ENCODE peak calls at places on chromosome 19, in seven cellular contexts. One of them, this sample, is unnamed.

GRCh38 chr19:1237754-1238372 is at the start of gene CBARP:
- DNase-seq in lung: no peak
- DNase-seq in GM03348: peak; percentile 82
- DNase-seq in H54: no peak
- DNase-seq in stimulated activated effector memory CD8-positive, alpha-beta T cell treated with anti-CD3 and anti-CD28 coated beads, Interleukin-12 subunit alpha, Interleukin-12 subunit beta, amount 100 ng/mL, for 72 hours: no peak
- DNase-seq in activated naive CD4-positive, alpha-beta T cell treated with anti-CD3 and anti-CD28 coated beads, Interleukin-2, amount 50 U/mL, for 72 hours: no peak
- DNase-seq in MCF 10A: no peak
- DNase-seq in this sample: no peak

GRCh38 chr19:860481-861098 is 1.1 kb downstream of the CFD start:
- DNase-seq in lung: peak; percentile 72
- DNase-seq in GM03348: peak; percentile 92
- DNase-seq in H54: peak; percentile 93
- DNase-seq in stimulated activated effector memory CD8-positive, alpha-beta T cell treated with anti-CD3 and anti-CD28 coated beads, Interleukin-12 subunit alpha, Interleukin-12 subunit beta, amount 100 ng/mL, for 72 hours: peak; percentile 35
- DNase-seq in activated naive CD4-positive, alpha-beta T cell treated with anti-CD3 and anti-CD28 coated beads, Interleukin-2, amount 50 U/mL, for 72 hours: peak; percentile 77
- DNase-seq in MCF 10A: peak; percentile 45
- DNase-seq in this sample: peak; percentile 61

GRCh38 chr19:45878043-45878794 is 7.7 kb downstream of the IRF2BP1 start:
- DNase-seq in lung: peak; percentile 38
- DNase-seq in GM03348: no peak
- DNase-seq in H54: no peak
- DNase-seq in stimulated activated effector memory CD8-positive, alpha-beta T cell treated with anti-CD3 and anti-CD28 coated beads, Interleukin-12 subunit alpha, Interleukin-12 subunit beta, amount 100 ng/mL, for 72 hours: no peak
- DNase-seq in activated naive CD4-positive, alpha-beta T cell treated with anti-CD3 and anti-CD28 coated beads, Interleukin-2, amount 50 U/mL, for 72 hours: peak; percentile 19
- DNase-seq in MCF 10A: no peak
- DNase-seq in this sample: no peak

GRCh38 chr19:35943542-35944301 is 7.5 kb downstream of the LRFN3 start:
- DNase-seq in lung: no peak
- DNase-seq in GM03348: no peak
- DNase-seq in H54: no peak
- DNase-seq in stimulated activated effector memory CD8-positive, alpha-beta T cell treated with anti-CD3 and anti-CD28 coated beads, Interleukin-12 subunit alpha, Interleukin-12 subunit beta, amount 100 ng/mL, for 72 hours: no peak
- DNase-seq in activated naive CD4-positive, alpha-beta T cell treated with anti-CD3 and anti-CD28 coated beads, Interleukin-2, amount 50 U/mL, for 72 hours: no peak
- DNase-seq in MCF 10A: no peak
- DNase-seq in this sample: no peak

GRCh38 chr19:20079487-20079886 is 1.7 kb downstream of the ZNF90 start:
- DNase-seq in lung: no peak
- DNase-seq in GM03348: no peak
- DNase-seq in H54: no peak
- DNase-seq in stimulated activated effector memory CD8-positive, alpha-beta T cell treated with anti-CD3 and anti-CD28 coated beads, Interleukin-12 subunit alpha, Interleukin-12 subunit beta, amount 100 ng/mL, for 72 hours: no peak
- DNase-seq in activated naive CD4-positive, alpha-beta T cell treated with anti-CD3 and anti-CD28 coated beads, Interleukin-2, amount 50 U/mL, for 72 hours: no peak
- DNase-seq in MCF 10A: no peak
- DNase-seq in this sample: no peak

GRCh38 chr19:57443121-57443696 is 8.1 kb downstream of the ZNF749 start:
- DNase-seq in lung: no peak
- DNase-seq in GM03348: no peak
- DNase-seq in H54: no peak
- DNase-seq in stimulated activated effector memory CD8-positive, alpha-beta T cell treated with anti-CD3 and anti-CD28 coated beads, Interleukin-12 subunit alpha, Interleukin-12 subunit beta, amount 100 ng/mL, for 72 hours: no peak
- DNase-seq in activated naive CD4-positive, alpha-beta T cell treated with anti-CD3 and anti-CD28 coated beads, Interleukin-2, amount 50 U/mL, for 72 hours: no peak
- DNase-seq in MCF 10A: no peak
- DNase-seq in this sample: no peak

GRCh38 chr19:5156231-5156986 is 184.2 kb downstream of the PTPRS start:
- DNase-seq in lung: no peak
- DNase-seq in GM03348: no peak
- DNase-seq in H54: no peak
- DNase-seq in stimulated activated effector memory CD8-positive, alpha-beta T cell treated with anti-CD3 and anti-CD28 coated beads, Interleukin-12 subunit alpha, Interleukin-12 subunit beta, amount 100 ng/mL, for 72 hours: no peak
- DNase-seq in activated naive CD4-positive, alpha-beta T cell treated with anti-CD3 and anti-CD28 coated beads, Interleukin-2, amount 50 U/mL, for 72 hours: no peak
- DNase-seq in MCF 10A: no peak
- DNase-seq in this sample: no peak

GRCh38 chr19:48878219-48879024 is 6.2 kb downstream of the PPP1R15A start:
- DNase-seq in lung: no peak
- DNase-seq in GM03348: peak; percentile 27
- DNase-seq in H54: no peak
- DNase-seq in stimulated activated effector memory CD8-positive, alpha-beta T cell treated with anti-CD3 and anti-CD28 coated beads, Interleukin-12 subunit alpha, Interleukin-12 subunit beta, amount 100 ng/mL, for 72 hours: no peak
- DNase-seq in activated naive CD4-positive, alpha-beta T cell treated with anti-CD3 and anti-CD28 coated beads, Interleukin-2, amount 50 U/mL, for 72 hours: peak; percentile 37
- DNase-seq in MCF 10A: no peak
- DNase-seq in this sample: peak; percentile 62

GRCh38 chr19:48466571-48467325 is 2.4 kb upstream of the CYTH2 start:
- DNase-seq in lung: no peak
- DNase-seq in GM03348: peak; percentile 64
- DNase-seq in H54: peak; percentile 69
- DNase-seq in stimulated activated effector memory CD8-positive, alpha-beta T cell treated with anti-CD3 and anti-CD28 coated beads, Interleukin-12 subunit alpha, Interleukin-12 subunit beta, amount 100 ng/mL, for 72 hours: no peak
- DNase-seq in activated naive CD4-positive, alpha-beta T cell treated with anti-CD3 and anti-CD28 coated beads, Interleukin-2, amount 50 U/mL, for 72 hours: no peak
- DNase-seq in MCF 10A: peak; percentile 48
- DNase-seq in this sample: peak; percentile 67